ENCODE peak calls at places on chromosome 5, in four cellular contexts. T, Y, K and N are unnamed samples.

GRCh38 chr5:151682751-151683331 is 3.9 kb downstream of the SPARC start:
- DNase-seq in Y (peak; percentile 31), T (no peak), K (peak; percentile 43), N (no peak)

GRCh38 chr5:89546658-89547057 is 663.7 kb upstream of the MEF2C start:
- DNase-seq in K (no peak), T (no peak), Y (no peak), N (no peak)

GRCh38 chr5:81269751-81270686 is 31.4 kb upstream of the ZCCHC9 start:
- DNase-seq in Y (no peak), K (no peak), T (no peak), N (no peak)

GRCh38 chr5:173963867-173964429 is 25.0 kb upstream of the C5orf47 start:
- DNase-seq in T (no peak), K (no peak), Y (no peak), N (no peak)

GRCh38 chr5:60463179-60463868 is 236.6 kb downstream of the DEPDC1B start:
- DNase-seq in Y (no peak), T (no peak), K (no peak), N (no peak)

GRCh38 chr5:106854941-106855340 is 815.8 kb downstream of the EFNA5 start:
- DNase-seq in K (no peak), Y (no peak), T (no peak), N (no peak)

GRCh38 chr5:149732500-149733128 is 2.5 kb downstream of the PPARGC1B start:
- DNase-seq in Y (peak; percentile 47), T (peak; percentile 93), K (no peak), N (peak; percentile 10)

GRCh38 chr5:150780180-150780692 is 1.7 kb downstream of the SMIM3 start:
- DNase-seq in K (peak; percentile 79), Y (peak; percentile 32), T (peak; percentile 68), N (peak; percentile 17)

GRCh38 chr5:151156732-151157402 is 712 bp downstream of the ANXA6 start:
- DNase-seq in T (no peak), Y (no peak), K (peak; percentile 23), N (peak; percentile 33)

GRCh38 chr5:122170630-122171029 is 41.3 kb downstream of the ZNF474 start:
- DNase-seq in K (peak; percentile 50), T (no peak), Y (no peak), N (no peak)

GRCh38 chr5:168359820-168360460 is 68.5 kb downstream of the WWC1 start:
- DNase-seq in Y (no peak), T (no peak), K (no peak), N (no peak)

GRCh38 chr5:28766565-28767158 is 1728.3 kb upstream of the CDH9 start:
- DNase-seq in K (peak; percentile 21), T (no peak), Y (no peak), N (peak; percentile 9)

GRCh38 chr5:146706321-146706972 is 172.1 kb downstream of the PPP2R2B start:
- DNase-seq in T (no peak), K (no peak), Y (no peak), N (no peak)

GRCh38 chr5:67012241-67012640 is 184.4 kb downstream of the CD180 start:
- DNase-seq in Y (no peak), T (no peak), K (peak; percentile 58), N (no peak)

GRCh38 chr5:39160576-39161213 is 58.7 kb downstream of the FYB1 start:
- DNase-seq in T (no peak), Y (no peak), K (no peak), N (no peak)

GRCh38 chr5:175872287-175873089 is 1.1 kb downstream of the CPLX2 start:
- DNase-seq in K (no peak), T (no peak), Y (no peak), N (no peak)

GRCh38 chr5:170389250-170389902 is at the start of gene KCNMB1:
- DNase-seq in K (no peak), T (no peak), Y (no peak), N (no peak)

GRCh38 chr5:40429258-40430111 is 250.2 kb upstream of the PTGER4 start:
- DNase-seq in T (peak; percentile 27), Y (no peak), K (peak; percentile 17), N (no peak)

GRCh38 chr5:16975950-16976624 is 40.0 kb upstream of the MYO10 start:
- DNase-seq in T (no peak), Y (no peak), K (no peak), N (no peak)

GRCh38 chr5:22835630-22836029 is 17.5 kb downstream of the CDH12 start:
- DNase-seq in K (no peak), Y (no peak), T (no peak), N (no peak)

GRCh38 chr5:16888694-16889124 is 47.4 kb downstream of the MYO10 start:
- DNase-seq in K (peak; percentile 67), Y (no peak), T (no peak), N (no peak)

GRCh38 chr5:167967494-167968180 is 323.8 kb upstream of the WWC1 start:
- DNase-seq in K (no peak), Y (no peak), T (no peak), N (no peak)

GRCh38 chr5:175378444-175379028 is 65.4 kb downstream of the DRD1 start:
- DNase-seq in T (no peak), Y (no peak), K (peak; percentile 85), N (no peak)

GRCh38 chr5:63145167-63145566 is 566.5 kb downstream of the LRRC70 start:
- DNase-seq in K (no peak), T (peak; percentile 47), Y (peak; percentile 8), N (no peak)

GRCh38 chr5:134111741-134112647 is 2.5 kb upstream of the TCF7 start:
- DNase-seq in K (peak; percentile 62), Y (no peak), T (no peak), N (peak; percentile 63)

GRCh38 chr5:35194636-35195471 is 35.4 kb downstream of the PRLR start:
- DNase-seq in T (no peak), Y (no peak), K (no peak), N (no peak)

GRCh38 chr5:176169393-176170063 is 68.7 kb upstream of the SIMC1 start:
- DNase-seq in T (no peak), Y (no peak), K (no peak), N (no peak)

GRCh38 chr5:170497311-170498038 is 6.3 kb upstream of the KCNIP1 start:
- DNase-seq in K (peak; percentile 31), Y (no peak), T (no peak), N (no peak)

GRCh38 chr5:35575578-35575977 is 42.1 kb upstream of the SPEF2 start:
- DNase-seq in T (no peak), Y (no peak), K (no peak), N (no peak)

GRCh38 chr5:64606926-64607325 is 83.4 kb upstream of the SHISAL2B start:
- DNase-seq in Y (no peak), K (no peak), T (no peak), N (no peak)

GRCh38 chr5:62273691-62274090 is 32.3 kb upstream of the KIF2A start:
- DNase-seq in K (no peak), Y (no peak), T (no peak), N (no peak)

GRCh38 chr5:169814522-169814921 is 165.8 kb downstream of the INSYN2B start:
- DNase-seq in T (no peak), Y (no peak), K (peak; percentile 26), N (no peak)

DNA sequence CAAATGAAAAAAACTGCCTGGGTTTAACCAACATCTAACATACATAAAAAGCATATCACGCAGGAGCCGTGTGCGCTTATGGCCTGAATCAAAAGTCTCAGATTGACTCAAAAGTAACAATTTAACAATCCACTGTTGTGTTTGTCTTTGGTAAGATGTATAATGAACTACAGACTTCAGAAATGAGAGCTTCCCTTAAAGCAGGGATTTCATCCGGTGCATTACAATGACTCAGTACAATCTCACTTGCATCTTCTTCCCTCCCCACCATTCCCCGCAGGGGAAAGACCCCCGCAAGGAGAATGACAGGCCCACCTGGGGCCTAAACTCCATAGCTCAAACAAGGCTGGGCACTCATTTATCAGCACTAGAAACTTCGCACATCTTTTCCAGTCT is 1.4 kb downstream of the ZFR start:
- DNase-seq in K (peak; percentile 57), T (no peak), Y (no peak), N (no peak)
- H3K4me3 ChIP-seq in K (peak overlapping the region; percentile 83), T (peak overlapping the region; percentile 68), Y (peak overlapping the region; percentile 79), N (peak overlapping the region; percentile 60)

GRCh38 chr5:10705736-10706135 is 55.3 kb downstream of the DAP start:
- DNase-seq in T (no peak), K (peak; percentile 33), Y (no peak), N (no peak)

GRCh38 chr5:10702911-10703491 is 58.0 kb downstream of the DAP start:
- DNase-seq in Y (no peak), K (peak; percentile 80), T (no peak), N (peak; percentile 45)

GRCh38 chr5:10702040-10702629 is 58.9 kb downstream of the DAP start:
- DNase-seq in Y (no peak), K (peak; percentile 98), T (no peak), N (peak; percentile 97)

GRCh38 chr5:10704949-10705621 is 55.9 kb downstream of the DAP start:
- DNase-seq in T (no peak), K (peak; percentile 86), Y (no peak), N (no peak)

GRCh38 chr5:10703676-10704075 is 57.4 kb downstream of the DAP start:
- DNase-seq in T (no peak), K (no peak), Y (no peak), N (peak; percentile 93)
- H3K4me1 ChIP-seq in T (no peaks in the 10 kb centered on the region), K (peaks cover 39% of the 10 kb centered on the region), Y (peaks cover 23% of the 10 kb centered on the region), N (peaks cover 56% of the 10 kb centered on the region)

GRCh38 chr5:672329-673139 is 20.6 kb downstream of the TPPP start:
- DNase-seq in K (peak; percentile 68), Y (peak; percentile 87), T (no peak), N (peak; percentile 85)
- H3K4me3 ChIP-seq in K (no peak overlapping the region), Y (peak overlapping the region; percentile 24), T (peak overlapping the region; percentile 4), N (no peak overlapping the region)

DNA sequence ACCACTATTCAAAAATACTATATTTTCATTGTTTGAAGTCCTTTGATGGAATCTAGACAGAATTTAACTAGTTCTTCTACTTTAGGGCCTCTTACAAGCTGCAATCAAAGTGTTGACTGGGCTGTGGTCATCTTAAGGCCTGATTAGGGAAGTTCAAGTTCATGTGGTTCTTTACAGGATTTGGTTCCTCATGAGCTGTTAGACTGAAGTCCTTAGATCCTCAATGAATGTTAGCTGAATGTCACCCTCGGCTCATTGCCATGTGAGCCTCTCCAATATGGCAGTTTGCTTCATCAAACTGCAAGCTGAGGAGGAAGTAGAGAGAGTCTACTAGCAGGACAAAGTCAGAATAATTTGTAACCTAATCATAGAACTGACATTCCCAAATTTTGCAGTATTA is 135.1 kb downstream of the CSNK1G3 start:
- DNase-seq in Y (no peak), T (no peak), K (no peak), N (no peak)
- H3K4me1 ChIP-seq in Y (no peaks in the 10 kb centered on the region), T (no peaks in the 10 kb centered on the region), K (no peaks in the 10 kb centered on the region), N (no peaks in the 10 kb centered on the region)

DNA sequence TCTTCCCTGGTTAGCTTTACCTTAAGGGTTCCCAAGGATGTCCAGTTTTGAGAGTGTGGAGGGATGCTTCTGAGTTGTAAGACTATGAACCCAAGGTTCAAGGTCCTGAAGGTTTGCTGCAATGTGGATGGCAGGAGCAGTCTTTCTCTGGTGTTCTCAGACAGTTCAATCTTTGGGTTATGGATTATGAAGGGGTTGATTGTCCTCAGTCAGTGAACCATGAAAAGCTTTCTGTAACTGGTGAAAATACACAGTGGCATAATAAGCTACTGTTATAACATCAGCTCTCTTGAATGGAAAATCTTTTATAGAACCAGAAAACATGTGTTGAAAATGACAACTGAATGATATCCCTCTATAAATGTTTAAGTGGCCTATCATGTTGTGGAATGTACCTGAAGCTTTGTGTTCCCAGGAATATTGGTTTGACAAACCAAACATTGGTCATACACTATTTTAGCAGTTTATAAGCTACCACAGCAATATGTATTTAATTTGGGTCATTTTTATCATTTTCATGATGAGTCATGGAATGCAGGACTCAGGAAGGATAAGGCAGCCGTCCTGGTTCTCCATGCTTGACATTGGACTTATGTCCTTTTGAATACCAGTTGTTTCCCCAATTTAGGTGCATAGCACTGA is 1041.8 kb upstream of the ARRDC3 start:
- DNase-seq in Y (no peak), K (no peak), T (no peak), N (no peak)
- H3K4me3 ChIP-seq in Y (no peak overlapping the region), K (no peak overlapping the region), T (no peak overlapping the region), N (no peak overlapping the region)